ENCODE peak calls at places on chromosomes 13 and 19, in four cellular contexts. O is uterus, H is GM12892, A is A549. T is an unnamed sample.

GRCh38 chr19:46489445-46490272 is 6.0 kb downstream of the PNMA8B start:
- DNase-seq in A (no peak), O (peak), H (no peak), T (no peak)

GRCh38 chr19:49676136-49676689 is 858 bp upstream of the PRMT1 start:
- DNase-seq in A (peak), H (no peak), O (peak), T (peak)

GRCh38 chr19:29266603-29267002 is 53.7 kb upstream of the UQCRFS1 start:
- DNase-seq in O (no peak), H (no peak), A (no peak), T (peak)

GRCh38 chr19:49061445-49061844 is 3.2 kb downstream of the NTF4 start:
- DNase-seq in H (no peak), O (no peak), A (no peak), T (no peak)

GRCh38 chr13:45989607-45990006 is 62.9 kb downstream of the ZC3H13 start:
- DNase-seq in H (no peak), O (no peak), A (no peak), T (no peak)

GRCh38 chr13:107563099-107563925 is 652.0 kb downstream of the LIG4 start:
- DNase-seq in H (no peak), O (no peak), A (no peak), T (no peak)

GRCh38 chr19:22286151-22286810 is at the start of gene ZNF729:
- DNase-seq in O (no peak), H (no peak), A (no peak), T (no peak)

GRCh38 chr19:39568604-39569003 is 28.6 kb upstream of the EID2 start:
- DNase-seq in H (no peak), A (peak), O (no peak), T (no peak)

GRCh38 chr19:33404506-33404905 is 31.0 kb downstream of the CEBPG start:
- DNase-seq in A (no peak), O (no peak), H (no peak), T (no peak)

GRCh38 chr19:46624958-46625661 is at the start of gene PTGIR:
- DNase-seq in H (no peak), O (peak), A (no peak), T (no peak)

GRCh38 chr13:40205771-40206240 is 460.6 kb downstream of the FOXO1 start:
- DNase-seq in H (no peak), O (no peak), A (no peak), T (no peak)

GRCh38 chr13:25752957-25753540 is 298.8 kb downstream of the SHISA2 start:
- DNase-seq in H (no peak), A (no peak), O (peak), T (no peak)

GRCh38 chr19:11018743-11019142 is 57.9 kb downstream of the SMARCA4 start:
- DNase-seq in H (no peak), A (no peak), O (no peak), T (no peak)

GRCh38 chr13:28329395-28330158 is 165.4 kb downstream of the FLT1 start:
- DNase-seq in H (no peak), A (no peak), O (peak), T (no peak)

GRCh38 chr19:31348416-31349159 is 648 bp downstream of the TSHZ3 start:
- DNase-seq in A (no peak), H (no peak), O (peak), T (no peak)

GRCh38 chr13:114076329-114076761 is 56.1 kb downstream of the RASA3 start:
- DNase-seq in O (no peak), H (no peak), A (no peak), T (peak)

GRCh38 chr19:1401138-1401888 is at the start of gene GAMT:
- DNase-seq in O (no peak), A (no peak), H (peak), T (peak)

GRCh38 chr13:109835321-109835720 is 48.9 kb upstream of the IRS2 start:
- DNase-seq in O (no peak), A (no peak), H (no peak), T (no peak)

GRCh38 chr19:30406220-30406944 is 34.2 kb downstream of the ZNF536 start:
- DNase-seq in H (no peak), O (no peak), A (peak), T (no peak)

GRCh38 chr13:113448885-113449692 is 4.2 kb downstream of the ADPRHL1 start:
- DNase-seq in H (no peak), O (peak), A (peak), T (no peak)

GRCh38 chr13:79062291-79062690 is 343.8 kb downstream of the RBM26 start:
- DNase-seq in O (no peak), H (no peak), A (no peak), T (no peak)

GRCh38 chr19:945401-946252 is 19.8 kb downstream of the ARID3A start:
- DNase-seq in A (no peak), O (no peak), H (no peak), T (no peak)

GRCh38 chr13:39462456-39462855 is 140.5 kb downstream of the LHFPL6 start:
- DNase-seq in A (no peak), O (no peak), H (no peak), T (no peak)

GRCh38 chr13:41833851-41834250 is 127.1 kb downstream of the VWA8 start:
- DNase-seq in A (no peak), H (no peak), O (no peak), T (no peak)

GRCh38 chr13:51525567-51526165 is 58.6 kb upstream of the WDFY2 start:
- DNase-seq in A (no peak), O (no peak), H (no peak), T (no peak)

DNA sequence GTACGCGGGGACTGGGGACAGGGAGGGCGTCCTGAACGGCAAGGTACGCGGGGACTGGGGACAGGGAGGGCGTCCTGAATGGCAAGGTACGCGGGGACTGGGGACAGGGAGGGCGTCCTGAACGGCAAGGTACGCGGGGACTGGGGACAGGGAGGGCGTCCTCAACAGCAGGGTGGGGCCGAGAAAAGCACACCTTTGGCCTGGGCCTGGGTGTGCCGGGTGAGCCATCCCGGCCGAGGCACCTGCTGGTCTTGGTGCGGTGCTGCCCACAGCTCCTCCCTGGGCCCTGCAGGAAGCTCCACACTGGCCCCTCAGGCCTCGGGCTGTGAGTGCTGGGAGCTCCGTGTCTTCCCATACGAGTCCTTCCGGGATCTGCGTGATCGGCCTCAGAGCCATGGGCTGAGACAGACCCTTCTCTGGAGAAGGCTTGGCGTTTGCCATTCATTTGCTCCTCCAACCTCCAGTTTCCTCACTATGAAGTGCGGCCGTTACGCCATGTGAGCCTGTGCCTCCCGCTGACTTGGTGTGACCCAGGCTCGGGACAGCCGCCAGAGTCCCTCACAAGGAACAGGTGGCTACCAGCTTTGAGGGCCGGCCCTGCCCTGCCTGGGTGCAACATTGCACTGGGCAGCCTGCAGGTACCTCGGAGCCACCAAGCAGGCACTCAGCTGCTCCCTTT is 7.8 kb upstream of the ZNF554 start:
- DNase-seq in H (no peak), A (no peak), O (no peak), T (no peak)
- TF ChIP-seq POLR2A in H (no peak), A (no peak), O (no peak), T (no peak)

GRCh38 chr19:4043966-4044365 is 22.7 kb downstream of the ZBTB7A start:
- DNase-seq in A (no peak), O (no peak), H (no peak), T (no peak)
- TF ChIP-seq POLR2A in A (no peak), O (no peak), H (no peak), T (no peak)

DNA sequence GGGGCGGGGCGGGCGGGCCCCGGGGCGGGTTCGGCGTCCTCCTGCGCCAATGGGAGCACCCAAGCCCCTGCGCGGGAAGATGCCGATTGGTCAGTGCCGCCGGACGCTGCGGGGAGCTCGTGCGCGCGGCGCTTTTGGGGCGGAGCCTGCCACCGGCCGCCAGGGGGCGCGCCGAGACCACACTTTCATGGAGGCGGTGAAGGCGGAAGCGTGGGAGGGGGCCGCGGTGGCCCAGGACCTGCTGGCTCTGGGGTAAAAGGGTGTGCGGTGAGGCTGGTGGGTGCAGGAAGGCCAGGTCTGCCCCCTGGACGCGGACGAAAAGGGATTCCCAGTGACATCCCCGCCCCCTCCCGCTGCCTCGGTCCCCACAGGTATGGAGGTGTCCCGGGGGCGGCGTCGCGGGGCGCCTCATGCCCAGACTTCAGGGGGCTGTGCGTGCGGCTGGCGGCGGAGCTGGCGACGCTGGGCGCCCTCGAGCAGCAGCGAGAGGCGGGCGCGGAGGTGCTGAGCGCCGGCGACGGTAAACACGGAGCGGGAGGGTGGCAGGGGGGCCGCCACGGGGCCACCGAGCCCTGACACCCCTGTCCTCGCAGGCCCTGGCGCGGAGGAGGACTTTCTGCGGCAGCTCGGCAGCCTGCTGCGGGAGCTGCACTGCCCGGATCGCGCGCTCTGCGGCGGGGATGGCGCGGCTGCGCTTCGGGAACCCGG is at the start of gene FAM98C:
- DNase-seq in O (peak), A (peak), H (peak), T (peak)
- TF ChIP-seq POLR2A in O (peak), A (peak), H (peak), T (peak)

DNA sequence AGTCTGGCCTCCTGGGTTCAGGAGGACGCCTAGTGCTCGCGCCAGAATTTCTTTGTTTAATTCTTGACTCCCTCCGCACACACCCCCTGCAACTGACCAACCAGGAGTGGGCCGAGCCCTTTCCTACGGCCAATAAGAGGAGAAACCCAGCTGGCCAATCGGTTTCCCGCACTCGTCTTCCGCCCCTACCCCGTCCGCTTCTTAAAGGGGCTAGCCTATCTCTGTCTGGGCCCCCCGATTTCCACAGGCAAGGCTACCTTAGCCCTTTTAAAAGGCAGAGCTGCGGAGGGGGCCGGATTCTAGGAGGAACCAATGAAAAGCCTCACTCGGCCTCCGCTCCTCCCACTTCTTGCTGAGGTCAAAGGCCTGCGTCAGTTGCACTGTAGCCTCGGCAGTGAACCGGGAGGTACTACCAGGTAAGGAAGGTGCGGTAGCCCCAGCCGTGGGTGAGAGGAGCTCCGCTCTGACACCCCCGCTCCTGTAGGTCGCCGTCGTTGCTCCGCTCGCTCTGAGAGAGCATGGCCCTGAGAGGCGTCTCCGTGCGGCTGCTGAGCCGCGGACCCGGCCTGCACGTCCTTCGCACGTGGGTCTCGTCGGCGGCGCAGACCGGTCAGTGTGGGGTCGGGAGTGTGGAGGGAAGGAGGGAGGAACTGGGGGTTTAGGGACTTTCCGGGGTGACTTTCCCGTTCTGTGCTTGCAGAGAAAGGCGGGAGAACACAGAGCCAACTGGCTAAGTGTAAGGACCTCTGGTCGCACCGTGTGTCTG is at the start of gene GCDH:
- DNase-seq in A (peak), H (peak), O (peak), T (peak)
- TF ChIP-seq POLR2A in A (peak), H (peak), O (peak), T (peak)

GRCh38 chr19:51242881-51243280 is 8.0 kb upstream of the SIGLECL1 start:
- DNase-seq in H (no peak), O (no peak), A (no peak), T (no peak)
- TF ChIP-seq POLR2A in H (no peak), O (no peak), A (no peak), T (no peak)

DNA sequence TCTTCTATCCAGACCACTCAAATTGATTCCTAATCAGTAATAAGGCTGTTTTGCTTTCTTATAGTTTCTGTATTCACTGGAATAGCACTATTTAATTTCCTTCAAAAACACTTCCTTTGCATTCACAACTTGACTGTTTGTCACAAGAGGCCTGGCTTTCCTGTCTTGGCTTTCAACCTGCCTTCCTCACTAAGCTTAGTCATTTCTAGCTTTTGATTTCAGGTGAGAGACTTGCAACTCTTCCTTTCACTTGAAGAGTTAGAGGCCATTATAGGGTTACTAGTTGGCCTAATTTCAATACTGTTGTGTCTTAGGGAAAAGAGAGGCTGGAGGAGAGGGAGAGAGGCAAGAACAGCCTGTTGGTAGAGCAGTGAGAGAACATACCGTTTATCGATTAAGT is 47.0 kb downstream of the SACS start:
- DNase-seq in A (no peak), O (no peak), H (no peak), T (no peak)
- TF ChIP-seq POLR2A in A (no peak), O (no peak), H (no peak), T (no peak)

GRCh38 chr19:55341191-55342043 is 1.7 kb downstream of the KMT5C start:
- DNase-seq in A (peak), H (peak), O (peak), T (no peak)

GRCh38 chr19:55340144-55340783 is 588 bp downstream of the KMT5C start:
- DNase-seq in A (no peak), H (no peak), O (no peak), T (no peak)

GRCh38 chr19:55340784-55341147 is 1.1 kb downstream of the KMT5C start:
- DNase-seq in A (no peak), H (no peak), O (no peak), T (no peak)

GRCh38 chr19:55342044-55342531 is 2.4 kb downstream of the KMT5C start:
- DNase-seq in A (no peak), O (no peak), H (no peak), T (no peak)

DNA sequence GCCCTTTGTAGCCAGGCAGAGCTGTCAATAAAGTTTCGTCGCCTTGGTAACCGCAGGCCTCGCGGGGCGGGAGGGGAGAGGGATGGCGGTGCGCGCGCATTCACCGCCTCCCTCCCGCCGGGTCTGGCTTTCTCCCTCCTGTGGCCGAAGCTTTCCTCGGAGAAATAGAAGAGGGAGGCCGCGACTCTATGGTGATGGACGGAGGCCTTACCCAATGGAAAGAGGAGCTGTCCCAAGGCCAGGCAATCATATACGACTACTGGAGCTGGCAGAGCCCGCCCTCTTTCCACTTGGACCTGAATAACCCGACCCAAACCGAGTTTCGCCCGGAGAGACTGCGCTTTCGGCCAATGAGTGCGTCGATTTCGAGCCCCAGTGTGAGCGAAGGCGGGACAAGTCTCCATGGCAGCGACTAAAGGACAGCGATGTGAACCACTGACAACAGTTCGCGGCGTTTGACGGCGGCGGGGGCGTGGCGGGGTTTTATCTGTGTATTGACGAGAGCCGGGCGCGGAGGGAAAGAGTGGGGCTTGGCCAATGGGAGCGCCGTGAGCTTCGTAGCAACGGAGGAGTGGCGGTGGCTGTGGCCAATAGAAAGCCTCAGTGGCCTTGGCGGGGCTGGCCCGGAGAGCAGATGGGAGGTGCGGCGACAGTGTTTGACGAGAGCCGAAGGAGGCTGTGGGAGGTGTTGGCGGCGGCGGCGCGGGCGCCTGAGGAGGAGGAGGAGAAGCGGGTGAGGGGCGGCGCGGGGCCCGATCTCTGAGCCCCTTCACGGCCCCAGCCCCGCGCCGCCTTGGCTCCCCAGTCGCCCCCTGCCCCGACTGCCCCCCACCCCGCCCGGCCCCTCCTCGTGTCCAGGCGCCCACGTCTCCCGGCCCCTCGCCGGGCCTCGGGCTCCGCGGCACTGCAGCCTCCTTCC is at the start of gene KMT5C:
- DNase-seq in A (peak), H (peak), O (peak), T (peak)
- TF ChIP-seq POLR2A in A (peak), H (peak), O (peak), T (peak)

GRCh38 chr13:37539176-37539575 is 59.4 kb downstream of the POSTN start:
- DNase-seq in O (no peak), A (no peak), H (no peak), T (no peak)
- TF ChIP-seq POLR2A in O (no peak), A (no peak), H (no peak), T (no peak)

GRCh38 chr13:99174533-99175100 is 26.0 kb upstream of the UBAC2 start:
- DNase-seq in O (no peak), H (no peak), A (no peak), T (no peak)
- TF ChIP-seq POLR2A in O (no peak), H (no peak), A (no peak), T (no peak)

GRCh38 chr19:52527954-52528326 is 472 bp downstream of the ZNF808 start:
- DNase-seq in H (no peak), O (peak), A (no peak), T (peak)
- TF ChIP-seq POLR2A in H (no peak), O (no peak), A (no peak), T (no peak)